ENCODE peak calls at places on chromosomes 12 and 14, in four cellular contexts. R is GM12892, J is breast epithelium, Z is GM12891. L is an unnamed sample.

GRCh38 chr12:71472441-71472911 is 32.9 kb downstream of the LGR5 start:
- DNase-seq in Z (no peak), R (no peak), J (no peak), L (no peak)

GRCh38 chr14:54676822-54677708 is 110.1 kb downstream of the SAMD4A start:
- DNase-seq in J (no peak), R (no peak), Z (no peak), L (no peak)

GRCh38 chr12:94793191-94793595 is 142.8 kb upstream of the TMCC3 start:
- DNase-seq in J (no peak), Z (no peak), R (no peak), L (no peak)

GRCh38 chr12:89960011-89960507 is 251.4 kb upstream of the ATP2B1 start:
- DNase-seq in R (no peak), Z (no peak), J (no peak), L (no peak)

GRCh38 chr12:67434653-67435375 is 165.7 kb downstream of the CAND1 start:
- DNase-seq in R (no peak), J (no peak), Z (no peak), L (no peak)

GRCh38 chr14:88281447-88281846 is 41.6 kb downstream of the KCNK10 start:
- DNase-seq in Z (no peak), J (no peak), R (no peak), L (no peak)

GRCh38 chr14:76698631-76699030 is 62.6 kb upstream of the VASH1 start:
- DNase-seq in Z (no peak), R (no peak), J (no peak), L (no peak)

GRCh38 chr14:104642540-104642868 is 37.9 kb upstream of the TMEM179 start:
- DNase-seq in Z (no peak), R (no peak), J (no peak), L (no peak)

GRCh38 chr14:34781242-34781641 is 66.8 kb upstream of the CFL2 start:
- DNase-seq in Z (no peak), R (no peak), J (no peak), L (no peak)

GRCh38 chr14:34610101-34610500 is 19.8 kb downstream of the SNX6 start:
- DNase-seq in R (no peak), J (no peak), Z (no peak), L (no peak)

GRCh38 chr14:60643443-60644402 is 5.6 kb downstream of the SIX1 start:
- DNase-seq in Z (no peak), J (no peak), R (no peak), L (no peak)

GRCh38 chr12:55931780-55932545 is 1.0 kb downstream of the DGKA start:
- DNase-seq in J (peak; percentile 43), Z (no peak), R (no peak), L (peak; percentile 70)

GRCh38 chr12:1500095-1500801 is 94.1 kb downstream of the FBXL14 start:
- DNase-seq in R (no peak), Z (no peak), J (no peak), L (no peak)

GRCh38 chr12:69620921-69621320 is 10.2 kb upstream of the LRRC10 start:
- DNase-seq in J (no peak), Z (no peak), R (no peak), L (no peak)

GRCh38 chr12:45220961-45221360 is 5.1 kb downstream of the ANO6 start:
- DNase-seq in Z (no peak), J (no peak), R (no peak), L (no peak)

GRCh38 chr12:19892186-19892585 is 452.9 kb downstream of the AEBP2 start:
- DNase-seq in Z (no peak), J (no peak), R (no peak), L (no peak)

GRCh38 chr12:18145924-18146323 is 55.9 kb upstream of the RERGL start:
- DNase-seq in R (no peak), J (no peak), Z (no peak), L (no peak)

GRCh38 chr12:23704992-23705943 is 244.2 kb downstream of the SOX5 start:
- DNase-seq in R (no peak), J (no peak), Z (no peak), L (no peak)

GRCh38 chr14:105314287-105315185 is at the start of gene PACS2:
- DNase-seq in R (peak; percentile 99), J (peak; percentile 30), Z (peak; percentile 99), L (peak; percentile 81)

GRCh38 chr12:79522237-79522636 is 168.5 kb downstream of the PAWR start:
- DNase-seq in R (no peak), J (no peak), Z (no peak), L (no peak)

GRCh38 chr12:121111684-121112083 is 21.0 kb upstream of the P2RX7 start:
- DNase-seq in J (no peak), R (no peak), Z (no peak), L (no peak)

GRCh38 chr14:53670701-53671100 is 285.9 kb downstream of the BMP4 start:
- DNase-seq in R (no peak), J (no peak), Z (no peak), L (no peak)

GRCh38 chr14:55707365-55707804 is 127.4 kb downstream of the KTN1 start:
- DNase-seq in J (no peak), R (no peak), Z (no peak), L (no peak)

GRCh38 chr12:66960704-66961690 is 282.1 kb upstream of the GRIP1 start:
- DNase-seq in Z (no peak), R (no peak), J (no peak), L (no peak)

GRCh38 chr12:10211101-10211974 is 1.3 kb upstream of the GABARAPL1 start:
- DNase-seq in Z (no peak), R (no peak), J (no peak), L (no peak)

GRCh38 chr14:52044791-52045522 is 23.9 kb downstream of the NID2 start:
- DNase-seq in R (no peak), Z (no peak), J (no peak), L (no peak)

GRCh38 chr14:100629696-100630095 is 42.5 kb upstream of the BEGAIN start:
- DNase-seq in J (no peak), Z (no peak), R (no peak), L (no peak)

GRCh38 chr12:125193798-125194562 is 128.7 kb downstream of the AACS start:
- DNase-seq in Z (no peak), J (no peak), R (no peak), L (no peak)

GRCh38 chr14:64919215-64919614 is 5.0 kb downstream of the CHURC1 start:
- DNase-seq in Z (no peak), R (no peak), J (no peak), L (no peak)

GRCh38 chr12:86663691-86664090 is 407.5 kb upstream of the MGAT4C start:
- DNase-seq in R (no peak), J (no peak), Z (no peak), L (no peak)

GRCh38 chr12:86230516-86231146 is 25.6 kb downstream of the MGAT4C start:
- DNase-seq in J (no peak), R (no peak), Z (no peak), L (no peak)

GRCh38 chr14:61875483-61875882 is 113.3 kb downstream of the SNAPC1 start:
- DNase-seq in R (no peak), J (no peak), Z (no peak), L (no peak)

GRCh38 chr12:105474672-105475071 is 144.2 kb downstream of the C12orf75 start:
- DNase-seq in J (no peak), R (no peak), Z (no peak), L (no peak)

GRCh38 chr12:46154221-46154975 is 114.4 kb downstream of the SLC38A1 start:
- DNase-seq in R (no peak), Z (no peak), J (no peak), L (no peak)

GRCh38 chr14:88611878-88612277 is 49.0 kb downstream of the ZC3H14 start:
- DNase-seq in J (no peak), R (no peak), Z (no peak), L (no peak)

GRCh38 chr14:61564623-61565091 is 130.7 kb upstream of the HIF1A start:
- DNase-seq in R (no peak), Z (no peak), J (no peak), L (no peak)

GRCh38 chr12:46267618-46268348 is 1.1 kb downstream of the SLC38A1 start:
- DNase-seq in Z (no peak), R (peak; percentile 20), J (no peak), L (no peak)

DNA sequence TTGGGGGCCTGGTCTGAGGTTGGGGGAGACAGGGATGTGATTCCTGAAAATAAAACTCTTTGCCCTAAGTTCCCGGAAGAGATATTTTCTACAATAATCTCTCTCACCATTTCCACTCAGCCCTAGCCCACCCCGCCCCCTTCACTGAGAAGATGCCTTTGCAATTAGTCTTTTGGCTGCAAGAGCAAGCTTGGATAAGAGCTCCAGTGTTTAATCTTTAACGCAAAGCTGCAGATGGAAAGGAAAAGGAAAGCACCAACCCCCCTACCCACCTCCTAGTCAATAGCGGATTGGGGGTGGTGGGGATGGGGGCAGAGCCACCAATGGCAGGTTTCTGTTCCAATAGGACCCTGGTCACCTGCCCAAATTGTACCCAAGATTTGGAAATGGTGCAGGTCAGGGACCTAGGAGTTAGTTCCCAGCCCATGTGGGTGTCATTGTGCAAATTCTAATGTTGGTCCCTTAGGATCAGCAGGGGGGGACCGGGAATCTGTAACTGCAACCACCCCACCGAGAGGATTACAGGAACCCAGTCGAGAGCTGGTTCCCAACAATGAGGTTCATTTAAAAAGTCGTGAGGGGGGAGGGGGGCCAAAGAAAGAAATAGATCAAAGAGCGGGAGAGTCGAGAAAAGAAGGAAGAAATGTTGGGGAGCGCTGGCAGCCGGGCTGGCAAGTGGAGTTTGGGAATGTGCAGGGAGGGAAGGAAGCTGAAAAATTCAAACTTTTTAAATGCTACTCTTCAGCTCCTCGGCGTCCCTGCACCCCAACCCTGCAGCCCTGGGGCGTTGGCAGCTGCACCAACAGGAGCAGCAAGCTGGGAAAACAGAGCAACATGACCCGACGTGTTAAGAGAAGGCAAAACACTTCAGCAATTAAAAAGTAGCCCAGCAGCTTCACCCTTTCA is 1.5 kb downstream of the ZFP36L1 start:
- DNase-seq in J (peak; percentile 30), Z (no peak), R (no peak), L (no peak)
- TF ChIP-seq POLR2AphosphoS5 in J (no peak), Z (no peak), R (no peak), L (no peak)

GRCh38 chr14:37416264-37416663 is 178.8 kb downstream of the FOXA1 start:
- DNase-seq in R (no peak), J (no peak), Z (no peak), L (no peak)

GRCh38 chr14:37417151-37417550 is 177.9 kb downstream of the FOXA1 start:
- DNase-seq in Z (no peak), J (no peak), R (no peak), L (no peak)

GRCh38 chr14:37420622-37421021 is 174.4 kb downstream of the FOXA1 start:
- DNase-seq in R (no peak), Z (no peak), J (no peak), L (no peak)

GRCh38 chr14:37413504-37414003 is 181.5 kb downstream of the FOXA1 start:
- DNase-seq in J (no peak), R (no peak), Z (no peak), L (no peak)

DNA sequence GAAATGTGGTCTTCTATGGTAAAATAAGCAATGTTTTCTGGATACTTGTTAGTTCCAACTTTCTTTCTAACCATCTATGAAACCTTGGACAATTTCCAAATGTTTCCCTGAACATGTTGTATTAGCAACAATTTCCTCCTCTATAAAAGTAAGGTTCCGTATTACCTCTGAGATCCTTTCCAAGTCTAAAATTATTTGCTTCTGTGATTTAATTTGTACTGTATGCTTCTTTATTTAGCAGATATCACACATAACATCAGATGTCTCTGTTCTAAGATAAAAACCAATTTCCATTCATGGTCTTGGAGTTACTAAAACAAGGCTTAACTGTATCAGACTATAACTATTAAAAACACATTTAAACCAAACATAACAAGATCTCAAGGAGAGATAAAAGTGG is 177.2 kb downstream of the FOXA1 start:
- DNase-seq in J (no peak), Z (no peak), R (no peak), L (no peak)
- TF ChIP-seq POLR2AphosphoS5 in J (no peak), Z (no peak), R (no peak), L (no peak)

GRCh38 chr14:23058654-23059504 is 1.6 kb upstream of the CDH24 start:
- DNase-seq in R (no peak), J (no peak), Z (no peak), L (no peak)
- TF ChIP-seq POLR2AphosphoS5 in R (peak; percentile 47), J (no peak), Z (peak; percentile 37), L (no peak)

GRCh38 chr14:75660630-75661498 is at the start of the genes ERG28 and TTLL5:
- DNase-seq in R (peak; percentile 94), Z (peak; percentile 90), J (peak; percentile 99), L (peak; percentile 97)
- TF ChIP-seq POLR2AphosphoS5 in R (no peak), Z (no peak), J (peak; percentile 68), L (peak; percentile 68)

L was measured in transverse colon.